ENCODE peak calls at places on chromosomes 13 and 19, in nine cellular contexts. N, O, U, Z, W, P, G, H and M are unnamed samples.

GRCh38 chr19:51971624-51972023 is 15.0 kb downstream of the ZNF350 start:
- DNase-seq in N (no peak), O (no peak), U (no peak), Z (peak), W (no peak), P (no peak), G (peak), H (no peak), M (no peak)

GRCh38 chr13:34842466-34842865 is 99.6 kb upstream of the NBEA start:
- DNase-seq in N (no peak), O (no peak), U (no peak), Z (peak), W (no peak), P (no peak), G (no peak), H (no peak), M (no peak)

GRCh38 chr13:97878421-97879375 is 74.8 kb upstream of the IPO5 start:
- DNase-seq in N (no peak), O (peak), U (no peak), Z (no peak), W (no peak), P (no peak), G (peak), H (no peak), M (no peak)

GRCh38 chr13:112625698-112626097 is 37.7 kb upstream of the TUBGCP3 start:
- DNase-seq in N (no peak), O (no peak), U (no peak), Z (no peak), W (no peak), P (no peak), G (no peak), H (no peak), M (no peak)

GRCh38 chr19:13241321-13242104 is 91.3 kb downstream of the IER2 start:
- DNase-seq in N (no peak), O (peak), U (no peak), Z (peak), W (no peak), P (no peak), G (no peak), H (no peak), M (peak)

GRCh38 chr13:50594276-50594970 is 249.1 kb downstream of the DLEU7 start:
- DNase-seq in N (no peak), O (no peak), U (no peak), Z (peak), W (no peak), P (no peak), G (no peak), H (no peak), M (peak)

GRCh38 chr19:13505761-13506549 is at the start of gene CACNA1A:
- DNase-seq in N (no peak), O (no peak), U (no peak), Z (no peak), W (no peak), P (no peak), G (no peak), H (no peak), M (peak)

GRCh38 chr19:19946226-19946625 is 45.5 kb downstream of the ZNF93 start:
- DNase-seq in N (no peak), O (no peak), U (no peak), Z (no peak), W (no peak), P (no peak), G (no peak), H (no peak), M (no peak)

GRCh38 chr19:36009220-36009619 is 607 bp upstream of the SYNE4 start:
- DNase-seq in N (no peak), O (peak), U (no peak), Z (peak), W (peak), P (no peak), G (peak), H (peak), M (peak)

GRCh38 chr19:14871619-14872230 is 14.2 kb downstream of the OR7A17 start:
- DNase-seq in N (no peak), O (peak), U (no peak), Z (peak), W (no peak), P (no peak), G (no peak), H (no peak), M (no peak)
- TF ChIP-seq CTCF in N (peak), O (peak), U (no peak), Z (no peak), W (no peak), P (peak), G (peak), H (peak), M (peak)

DNA sequence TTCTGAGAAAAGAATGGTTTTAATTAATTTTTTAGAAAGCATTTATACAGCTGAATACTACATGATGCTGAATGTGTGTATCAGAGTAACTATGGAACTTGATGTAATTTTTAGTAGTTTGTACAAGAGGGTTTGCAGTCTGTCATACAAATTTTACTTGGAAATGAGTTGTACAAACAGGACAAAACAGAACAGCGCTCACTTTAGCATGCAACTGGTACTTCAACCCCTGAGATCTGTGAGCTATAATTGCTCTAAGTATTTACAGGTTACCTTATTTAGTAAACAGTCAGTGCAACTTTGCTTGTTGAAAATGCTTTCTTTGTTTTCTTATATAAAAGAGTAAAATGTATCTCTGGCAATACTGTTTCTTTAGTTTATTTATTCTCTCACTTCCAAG is 719 bp downstream of the TNFRSF19 start:
- DNase-seq in N (no peak), O (peak), U (no peak), Z (no peak), W (no peak), P (peak), G (peak), H (no peak), M (no peak)
- TF ChIP-seq CTCF in N (no peak), O (peak), U (no peak), Z (no peak), W (no peak), P (no peak), G (peak), H (peak), M (no peak)

GRCh38 chr13:73945371-73945770 is 188.8 kb downstream of the KLF12 start:
- DNase-seq in N (no peak), O (peak), U (no peak), Z (no peak), W (no peak), P (no peak), G (no peak), H (no peak), M (no peak)
- TF ChIP-seq CTCF in N (no peak), O (peak), U (no peak), Z (no peak), W (no peak), P (no peak), G (no peak), H (no peak), M (no peak)

GRCh38 chr13:42078113-42078769 is 29.8 kb downstream of the DGKH start:
- DNase-seq in N (no peak), O (no peak), U (no peak), Z (peak), W (no peak), P (peak), G (no peak), H (no peak), M (no peak)
- TF ChIP-seq CTCF in N (no peak), O (no peak), U (no peak), Z (no peak), W (no peak), P (no peak), G (no peak), H (no peak), M (no peak)

GRCh38 chr13:103436057-103436654 is 369.9 kb upstream of the SLC10A2 start:
- DNase-seq in N (no peak), O (no peak), U (no peak), Z (no peak), W (no peak), P (no peak), G (no peak), H (no peak), M (no peak)
- TF ChIP-seq CTCF in N (no peak), O (no peak), U (no peak), Z (no peak), W (no peak), P (no peak), G (no peak), H (no peak), M (no peak)

GRCh38 chr19:44661205-44661604 is 10.1 kb upstream of the CEACAM19 start:
- DNase-seq in N (no peak), O (no peak), U (no peak), Z (no peak), W (no peak), P (no peak), G (no peak), H (no peak), M (no peak)

GRCh38 chr19:44660081-44660480 is 11.2 kb upstream of the CEACAM19 start:
- DNase-seq in N (no peak), O (peak), U (no peak), Z (no peak), W (no peak), P (no peak), G (no peak), H (no peak), M (no peak)

GRCh38 chr19:44657211-44657921 is 13.7 kb downstream of the PVR start:
- DNase-seq in N (no peak), O (peak), U (no peak), Z (peak), W (peak), P (no peak), G (peak), H (peak), M (peak)

GRCh38 chr19:44661904-44662303 is 9.4 kb upstream of the CEACAM19 start:
- DNase-seq in N (no peak), O (no peak), U (no peak), Z (no peak), W (no peak), P (no peak), G (no peak), H (no peak), M (no peak)

GRCh38 chr19:44658069-44658727 is 13.1 kb upstream of the CEACAM19 start:
- DNase-seq in N (no peak), O (no peak), U (no peak), Z (no peak), W (no peak), P (no peak), G (no peak), H (no peak), M (no peak)
- TF ChIP-seq CTCF in N (no peak), O (no peak), U (no peak), Z (no peak), W (no peak), P (no peak), G (no peak), H (no peak), M (no peak)

DNA sequence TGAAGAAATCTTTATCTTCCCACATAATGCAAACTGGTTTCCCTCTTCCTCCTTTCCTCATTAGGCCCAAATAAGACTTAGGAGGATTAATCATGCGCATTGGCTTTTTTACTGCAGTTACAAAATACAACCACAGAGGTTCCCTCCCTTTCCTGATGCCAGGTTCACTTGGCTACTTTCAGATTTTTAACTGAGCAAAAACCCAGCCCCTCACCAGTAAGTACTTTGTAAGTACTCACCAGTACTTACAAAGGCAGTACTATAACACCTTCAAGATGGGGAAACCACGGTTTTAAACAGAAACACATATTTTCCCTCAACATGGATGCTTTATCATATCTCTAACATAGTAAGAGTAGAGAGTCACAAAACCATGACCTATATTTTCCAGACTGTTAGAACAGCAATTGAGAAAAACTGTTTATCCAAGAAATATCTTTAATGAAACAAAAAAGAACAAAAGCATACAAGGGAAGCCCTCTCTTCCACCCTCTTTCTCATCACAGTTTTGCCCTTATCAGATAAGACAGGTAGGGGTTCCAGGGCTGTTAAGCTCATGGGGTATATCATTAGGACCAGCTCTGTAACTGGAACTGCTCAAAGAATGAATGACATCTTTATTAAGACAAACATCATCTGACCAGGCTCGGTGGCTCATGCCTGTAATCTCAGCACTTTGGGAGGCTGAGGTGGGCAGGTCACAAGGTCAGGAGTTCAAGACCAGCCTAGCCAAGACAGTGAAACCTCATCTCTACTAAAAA is 12.7 kb downstream of the FOXO1 start:
- DNase-seq in N (no peak), O (no peak), U (no peak), Z (peak), W (no peak), P (no peak), G (peak), H (no peak), M (no peak)
- TF ChIP-seq CTCF in N (no peak), O (no peak), U (no peak), Z (no peak), W (no peak), P (no peak), G (no peak), H (no peak), M (no peak)

GRCh38 chr19:11346104-11346940 is at the start of the genes CCDC159 and TMEM205:
- DNase-seq in N (peak), O (peak), U (no peak), Z (peak), W (peak), P (peak), G (peak), H (peak), M (peak)
- TF ChIP-seq CTCF in N (peak), O (peak), U (no peak), Z (no peak), W (no peak), P (no peak), G (no peak), H (no peak), M (no peak)

GRCh38 chr19:18425515-18426415 is 6.6 kb downstream of the SSBP4 start:
- DNase-seq in N (no peak), O (no peak), U (no peak), Z (no peak), W (peak), P (no peak), G (peak), H (peak), M (no peak)
- TF ChIP-seq CTCF in N (peak), O (peak), U (no peak), Z (no peak), W (no peak), P (no peak), G (no peak), H (peak), M (no peak)